ENCODE peak calls at places on chromosomes 1 and 21, in ten cellular contexts. K, P, G, L, U, D, Z, O, M and V are unnamed samples.

GRCh38 chr1:111600886-111601386 is 18.7 kb upstream of the RAP1A start:
- DNase-seq in K (no peak), P (no peak), G (no peak), L (no peak), U (no peak), D (no peak), Z (no peak), O (peak), M (no peak), V (no peak)

GRCh38 chr1:29671446-29671845 is 435.1 kb downstream of the PTPRU start:
- DNase-seq in K (no peak), P (no peak), G (no peak), L (no peak), U (no peak), D (no peak), Z (no peak), O (no peak), M (no peak), V (no peak)

GRCh38 chr1:41053324-41053723 is 31.8 kb upstream of the SLFNL1 start:
- DNase-seq in K (no peak), P (peak), G (no peak), L (no peak), U (no peak), D (no peak), Z (no peak), O (no peak), M (no peak), V (no peak)

GRCh38 chr1:197841828-197842573 is 60.4 kb upstream of the C1orf53 start:
- DNase-seq in K (no peak), P (no peak), G (no peak), L (no peak), U (no peak), D (no peak), Z (no peak), O (no peak), M (no peak), V (no peak)

GRCh38 chr21:26070822-26071425 is 99.6 kb downstream of the APP start:
- DNase-seq in K (peak), P (no peak), G (no peak), L (no peak), U (no peak), D (peak), Z (no peak), O (no peak), M (no peak), V (no peak)

GRCh38 chr1:178344513-178345077 is 152.2 kb downstream of the CLEC20A start:
- DNase-seq in K (no peak), P (no peak), G (peak), L (no peak), U (no peak), D (peak), Z (no peak), O (peak), M (no peak), V (no peak)

GRCh38 chr1:228988655-228989054 is 253.4 kb downstream of the RHOU start:
- DNase-seq in K (peak), P (no peak), G (no peak), L (no peak), U (no peak), D (no peak), Z (no peak), O (no peak), M (no peak), V (no peak)

GRCh38 chr1:239011382-239011781 is 375.0 kb upstream of the CHRM3 start:
- DNase-seq in K (no peak), P (no peak), G (no peak), L (no peak), U (no peak), D (no peak), Z (no peak), O (no peak), M (no peak), V (no peak)

GRCh38 chr21:44566403-44566802 is 7.1 kb upstream of the KRTAP10-4 start:
- DNase-seq in K (no peak), P (no peak), G (no peak), L (no peak), U (no peak), D (no peak), Z (no peak), O (no peak), M (no peak), V (no peak)

GRCh38 chr1:96772349-96772748 is 50.8 kb downstream of the PTBP2 start:
- DNase-seq in K (no peak), P (no peak), G (no peak), L (no peak), U (no peak), D (no peak), Z (no peak), O (no peak), M (no peak), V (no peak)

GRCh38 chr1:198265073-198265661 is 108.4 kb downstream of the NEK7 start:
- DNase-seq in K (no peak), P (no peak), G (no peak), L (peak), U (no peak), D (peak), Z (no peak), O (no peak), M (no peak), V (no peak)

GRCh38 chr1:245599413-245600174 is 444.8 kb downstream of the KIF26B start:
- DNase-seq in K (no peak), P (no peak), G (no peak), L (no peak), U (no peak), D (no peak), Z (no peak), O (no peak), M (no peak), V (no peak)

GRCh38 chr1:206537141-206537540 is 29.8 kb downstream of the RASSF5 start:
- DNase-seq in K (no peak), P (no peak), G (no peak), L (no peak), U (no peak), D (no peak), Z (no peak), O (no peak), M (no peak), V (no peak)

GRCh38 chr1:159469921-159470595 is 30.5 kb downstream of the OR10J1 start:
- DNase-seq in K (no peak), P (no peak), G (no peak), L (no peak), U (no peak), D (no peak), Z (no peak), O (no peak), M (no peak), V (no peak)

GRCh38 chr1:179164494-179164893 is 65.0 kb downstream of the ABL2 start:
- DNase-seq in K (no peak), P (no peak), G (peak), L (no peak), U (no peak), D (peak), Z (no peak), O (no peak), M (no peak), V (no peak)

GRCh38 chr21:40563845-40564717 is 282.9 kb downstream of the DSCAM start:
- DNase-seq in K (no peak), P (no peak), G (no peak), L (no peak), U (no peak), D (no peak), Z (no peak), O (no peak), M (no peak), V (no peak)

GRCh38 chr1:2644171-2644570 is 11.4 kb upstream of the MMEL1 start:
- DNase-seq in K (no peak), P (no peak), G (no peak), L (no peak), U (no peak), D (no peak), Z (no peak), O (no peak), M (no peak), V (no peak)

GRCh38 chr1:10704383-10704882 is 92.0 kb downstream of the CASZ1 start:
- DNase-seq in K (no peak), P (no peak), G (no peak), L (no peak), U (no peak), D (no peak), Z (no peak), O (no peak), M (no peak), V (no peak)

GRCh38 chr1:29145739-29146437 is 22.2 kb upstream of the TMEM200B start:
- DNase-seq in K (no peak), P (no peak), G (no peak), L (peak), U (no peak), D (peak), Z (no peak), O (no peak), M (no peak), V (no peak)

GRCh38 chr1:43706598-43707190 is 642 bp upstream of the ST3GAL3 start:
- DNase-seq in K (no peak), P (no peak), G (no peak), L (peak), U (no peak), D (peak), Z (no peak), O (peak), M (no peak), V (no peak)

GRCh38 chr1:7539772-7540175 is 231.3 kb upstream of the VAMP3 start:
- DNase-seq in K (no peak), P (no peak), G (peak), L (peak), U (no peak), D (no peak), Z (no peak), O (peak), M (no peak), V (no peak)

GRCh38 chr1:228309548-228310067 is 97.0 kb downstream of the TRIM11 start:
- DNase-seq in K (no peak), P (no peak), G (no peak), L (no peak), U (no peak), D (no peak), Z (no peak), O (no peak), M (no peak), V (no peak)

GRCh38 chr1:201783067-201783466 is 45.9 kb upstream of the IPO9 start:
- DNase-seq in K (no peak), P (no peak), G (no peak), L (peak), U (no peak), D (no peak), Z (no peak), O (no peak), M (no peak), V (no peak)

GRCh38 chr1:43537423-43538142 is 6.9 kb downstream of the PTPRF start:
- DNase-seq in K (no peak), P (no peak), G (no peak), L (no peak), U (no peak), D (no peak), Z (no peak), O (no peak), M (no peak), V (no peak)

GRCh38 chr1:46622341-46622740 is 5.7 kb upstream of the MOB3C start:
- DNase-seq in K (no peak), P (no peak), G (peak), L (peak), U (no peak), D (peak), Z (no peak), O (peak), M (no peak), V (peak)

GRCh38 chr1:195150768-195151167 is 1457.5 kb downstream of the KCNT2 start:
- DNase-seq in K (no peak), P (no peak), G (no peak), L (no peak), U (no peak), D (no peak), Z (no peak), O (no peak), M (no peak), V (no peak)

GRCh38 chr1:173469656-173470055 is 7.5 kb upstream of the PRDX6 start:
- DNase-seq in K (no peak), P (no peak), G (no peak), L (no peak), U (no peak), D (no peak), Z (no peak), O (no peak), M (no peak), V (no peak)

GRCh38 chr1:34924759-34925555 is 4.5 kb downstream of the DLGAP3 start:
- DNase-seq in K (no peak), P (no peak), G (peak), L (peak), U (peak), D (peak), Z (no peak), O (peak), M (peak), V (no peak)

GRCh38 chr1:51512611-51513010 is 6.5 kb downstream of the EPS15 start:
- DNase-seq in K (no peak), P (no peak), G (no peak), L (no peak), U (no peak), D (no peak), Z (no peak), O (peak), M (no peak), V (no peak)

GRCh38 chr1:18945401-18945849 is 11.1 kb downstream of the IFFO2 start:
- DNase-seq in K (no peak), P (peak), G (no peak), L (peak), U (no peak), D (no peak), Z (no peak), O (no peak), M (peak), V (no peak)

GRCh38 chr1:115426271-115426771 is 88.3 kb upstream of the NGF start:
- DNase-seq in K (no peak), P (no peak), G (no peak), L (no peak), U (no peak), D (peak), Z (no peak), O (no peak), M (peak), V (no peak)

GRCh38 chr1:183733610-183734219 is 71.2 kb upstream of the RGL1 start:
- DNase-seq in K (no peak), P (no peak), G (no peak), L (no peak), U (no peak), D (no peak), Z (no peak), O (no peak), M (no peak), V (no peak)